ENCODE peak calls at places on chromosomes 2 and 18, in eight cellular contexts. O is A549, V is HepG2, U is HCT116, X is esophagus squamous epithelium, Z is ovary, W is thyroid gland, F is uterus. B is an unnamed sample.

GRCh38 chr2:58341047-58341446 is 99.9 kb upstream of the FANCL start:
- DNase-seq in O (no peak), V (peak), U (no peak), X (no peak), Z (no peak), W (no peak), F (no peak), B (no peak)

GRCh38 chr2:85309699-85310321 is 18.0 kb downstream of the TGOLN2 start:
- DNase-seq in O (no peak), V (no peak), U (no peak), X (no peak), Z (peak), W (no peak), F (peak), B (no peak)

GRCh38 chr2:3154694-3155093 is 222.9 kb downstream of the EIPR1 start:
- DNase-seq in O (no peak), V (no peak), U (no peak), X (no peak), Z (no peak), W (no peak), F (no peak), B (no peak)

GRCh38 chr2:23367760-23368159 is 17.2 kb upstream of the KLHL29 start:
- DNase-seq in O (no peak), V (no peak), U (no peak), X (no peak), Z (no peak), W (no peak), F (no peak), B (no peak)

GRCh38 chr18:3427944-3428343 is 22.0 kb upstream of the TGIF1 start:
- DNase-seq in O (no peak), V (no peak), U (no peak), X (no peak), Z (no peak), W (no peak), F (no peak), B (no peak)

GRCh38 chr18:34222396-34223163 is 2.1 kb downstream of the NOL4 start:
- DNase-seq in O (no peak), V (no peak), U (no peak), X (no peak), Z (no peak), W (peak), F (no peak), B (peak)

GRCh38 chr2:121778736-121779487 is 23.5 kb downstream of the TSN start:
- DNase-seq in O (no peak), V (peak), U (no peak), X (no peak), Z (no peak), W (no peak), F (no peak), B (no peak)

GRCh38 chr2:105337122-105338019 is at the start of gene C2orf49:
- DNase-seq in O (peak), V (peak), U (peak), X (peak), Z (peak), W (peak), F (peak), B (peak)

GRCh38 chr2:233705911-233706506 is 6.7 kb upstream of the UGT1A5 start:
- DNase-seq in O (no peak), V (no peak), U (no peak), X (no peak), Z (no peak), W (peak), F (no peak), B (peak)

GRCh38 chr2:74031203-74031602 is 46.5 kb downstream of the TET3 start:
- DNase-seq in O (no peak), V (no peak), U (no peak), X (no peak), Z (no peak), W (no peak), F (no peak), B (no peak)

GRCh38 chr2:21819475-21819874 is 695.7 kb downstream of the TDRD15 start:
- DNase-seq in O (no peak), V (no peak), U (no peak), X (no peak), Z (no peak), W (no peak), F (no peak), B (no peak)

GRCh38 chr2:120388222-120389035 is 42.5 kb downstream of the INHBB start:
- DNase-seq in O (no peak), V (no peak), U (no peak), X (no peak), Z (no peak), W (no peak), F (peak), B (peak)

GRCh38 chr2:174606336-174606735 is 8.7 kb upstream of the WIPF1 start:
- DNase-seq in O (peak), V (no peak), U (no peak), X (no peak), Z (no peak), W (peak), F (no peak), B (no peak)

GRCh38 chr2:981759-982158 is 31.1 kb downstream of the SNTG2 start:
- DNase-seq in O (no peak), V (no peak), U (no peak), X (no peak), Z (no peak), W (no peak), F (no peak), B (no peak)

GRCh38 chr2:43484323-43484930 is 111.4 kb downstream of the THADA start:
- DNase-seq in O (peak), V (peak), U (peak), X (no peak), Z (no peak), W (no peak), F (no peak), B (no peak)

GRCh38 chr2:233199870-233200269 is 51.6 kb upstream of the ATG16L1 start:
- DNase-seq in O (no peak), V (no peak), U (no peak), X (no peak), Z (no peak), W (no peak), F (no peak), B (no peak)

GRCh38 chr2:75403991-75404428 is 156.7 kb downstream of the EVA1A start:
- DNase-seq in O (peak), V (peak), U (peak), X (no peak), Z (no peak), W (no peak), F (no peak), B (no peak)

GRCh38 chr2:214549946-214550345 is 139.1 kb downstream of the VWC2L start:
- DNase-seq in O (no peak), V (no peak), U (no peak), X (no peak), Z (no peak), W (no peak), F (no peak), B (no peak)

GRCh38 chr2:103123516-103123915 is 361.7 kb downstream of the TMEM182 start:
- DNase-seq in O (no peak), V (no peak), U (no peak), X (no peak), Z (no peak), W (no peak), F (no peak), B (no peak)

GRCh38 chr2:37389984-37390765 is 45.7 kb downstream of the QPCT start:
- DNase-seq in O (peak), V (peak), U (peak), X (no peak), Z (no peak), W (no peak), F (peak), B (no peak)

GRCh38 chr2:17318013-17318412 is 200.2 kb downstream of the RAD51AP2 start:
- DNase-seq in O (no peak), V (no peak), U (no peak), X (no peak), Z (no peak), W (no peak), F (no peak), B (no peak)

GRCh38 chr2:209162129-209162528 is 261.7 kb upstream of the MAP2 start:
- DNase-seq in O (no peak), V (no peak), U (no peak), X (no peak), Z (no peak), W (no peak), F (no peak), B (no peak)

GRCh38 chr18:9949861-9950260 is 36.0 kb downstream of the VAPA start:
- DNase-seq in O (no peak), V (peak), U (no peak), X (no peak), Z (no peak), W (no peak), F (no peak), B (no peak)

GRCh38 chr2:40255118-40255517 is 196.8 kb downstream of the SLC8A1 start:
- DNase-seq in O (no peak), V (no peak), U (no peak), X (no peak), Z (no peak), W (no peak), F (no peak), B (no peak)

GRCh38 chr2:186308347-186308746 is 177.7 kb upstream of the ZC3H15 start:
- DNase-seq in O (no peak), V (peak), U (no peak), X (no peak), Z (no peak), W (no peak), F (no peak), B (no peak)

GRCh38 chr2:104769096-104769495 is 84.8 kb upstream of the POU3F3 start:
- DNase-seq in O (no peak), V (no peak), U (no peak), X (no peak), Z (no peak), W (no peak), F (no peak), B (no peak)

GRCh38 chr2:12719400-12720104 is 2.8 kb downstream of the TRIB2 start:
- DNase-seq in O (no peak), V (no peak), U (no peak), X (no peak), Z (no peak), W (no peak), F (no peak), B (no peak)

GRCh38 chr2:120177011-120177621 is 46.1 kb downstream of the TMEM185B start:
- DNase-seq in O (no peak), V (no peak), U (no peak), X (no peak), Z (no peak), W (no peak), F (no peak), B (peak)

GRCh38 chr18:32468147-32468845 is 2.4 kb downstream of the GAREM1 start:
- DNase-seq in O (no peak), V (no peak), U (no peak), X (no peak), Z (no peak), W (no peak), F (no peak), B (no peak)

GRCh38 chr18:47930844-47931706 is 616 bp upstream of the SMAD2 start:
- DNase-seq in O (peak), V (peak), U (peak), X (peak), Z (peak), W (peak), F (peak), B (peak)

GRCh38 chr18:47932170-47932569 is 1.7 kb upstream of the SMAD2 start:
- DNase-seq in O (no peak), V (no peak), U (no peak), X (no peak), Z (no peak), W (no peak), F (no peak), B (no peak)

GRCh38 chr18:47930086-47930843 is at the start of gene SMAD2:
- DNase-seq in O (peak), V (peak), U (peak), X (peak), Z (peak), W (peak), F (peak), B (peak)

GRCh38 chr18:47932603-47933002 is 2.1 kb upstream of the SMAD2 start:
- DNase-seq in O (no peak), V (no peak), U (no peak), X (no peak), Z (no peak), W (peak), F (no peak), B (no peak)

DNA sequence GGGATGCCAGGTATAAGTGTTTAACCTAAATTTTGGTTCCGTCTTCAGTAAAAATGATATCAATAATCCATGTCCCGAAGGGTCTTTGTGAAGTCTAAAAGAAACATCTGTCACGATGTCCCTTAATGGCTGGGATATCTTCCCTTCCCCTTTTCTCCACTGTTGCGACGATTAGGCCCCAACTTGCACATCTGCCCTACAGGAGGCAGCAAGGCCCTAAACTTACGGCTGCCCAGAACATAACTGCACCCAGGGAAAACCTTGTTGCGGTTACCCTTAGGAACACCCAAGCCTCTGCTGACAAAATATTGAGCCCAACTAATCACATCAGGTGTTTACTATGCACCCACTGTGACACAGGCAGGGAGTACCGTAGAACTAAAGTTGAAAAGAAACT is 1.2 kb upstream of the SMAD2 start:
- DNase-seq in O (no peak), V (no peak), U (no peak), X (no peak), Z (peak), W (no peak), F (no peak), B (no peak)
- TF ChIP-seq CTCF in O (peak), V (peak), U (no peak), X (peak), Z (no peak), W (no peak), F (no peak), B (no peak)

DNA sequence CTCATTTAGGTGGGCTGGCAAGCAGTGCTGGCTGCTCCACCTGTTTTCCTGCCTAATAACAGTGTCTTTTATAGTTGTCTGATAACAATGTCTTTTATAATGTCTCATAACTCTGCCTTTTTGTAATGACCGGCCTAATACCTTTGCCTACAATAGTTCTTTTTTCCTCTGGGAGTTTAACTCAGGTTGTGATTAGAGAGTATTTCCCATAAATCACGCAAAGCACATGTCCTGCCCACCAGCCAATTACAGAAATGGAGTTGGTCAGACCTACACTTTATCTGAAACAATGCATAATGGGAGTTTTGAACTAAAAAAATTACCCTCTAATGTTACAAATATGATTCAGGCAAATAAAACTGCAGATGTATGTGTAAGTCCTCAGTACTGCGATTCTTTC is 147.1 kb downstream of the AGAP1 start:
- DNase-seq in O (no peak), V (no peak), U (no peak), X (no peak), Z (no peak), W (no peak), F (no peak), B (no peak)
- TF ChIP-seq POLR2A in O (no peak), V (no peak), U (no peak), X (no peak), Z (no peak), W (no peak), F (no peak), B (no peak)

GRCh38 chr18:60466671-60467070 is 94.1 kb upstream of the MC4R start:
- DNase-seq in O (no peak), V (no peak), U (no peak), X (no peak), Z (no peak), W (no peak), F (no peak), B (no peak)

GRCh38 chr18:60471652-60472051 is 99.1 kb upstream of the MC4R start:
- DNase-seq in O (no peak), V (no peak), U (no peak), X (no peak), Z (no peak), W (no peak), F (no peak), B (no peak)

GRCh38 chr18:60469396-60469795 is 96.8 kb upstream of the MC4R start:
- DNase-seq in O (no peak), V (no peak), U (no peak), X (no peak), Z (no peak), W (no peak), F (no peak), B (no peak)
- H3K4me3 ChIP-seq in O (no peak), V (no peak), U (no peak), X (no peak), Z (no peak), W (no peak), F (no peak), B (no peak)

GRCh38 chr2:218226903-218227302 is 9.9 kb downstream of the ARPC2 start:
- DNase-seq in O (no peak), V (no peak), U (no peak), X (no peak), Z (no peak), W (no peak), F (no peak), B (no peak)
- TF ChIP-seq CTCF in O (no peak), V (no peak), U (no peak), X (no peak), Z (no peak), W (no peak), F (no peak), B (no peak)

GRCh38 chr2:216142540-216142939 is 33.4 kb downstream of the XRCC5 start:
- DNase-seq in O (no peak), V (no peak), U (no peak), X (no peak), Z (no peak), W (no peak), F (no peak), B (no peak)

GRCh38 chr2:216147172-216148131 is 38.3 kb downstream of the XRCC5 start:
- DNase-seq in O (no peak), V (no peak), U (no peak), X (no peak), Z (no peak), W (no peak), F (no peak), B (no peak)

GRCh38 chr2:216146573-216146972 is 37.4 kb downstream of the XRCC5 start:
- DNase-seq in O (no peak), V (no peak), U (no peak), X (no peak), Z (no peak), W (no peak), F (no peak), B (no peak)

GRCh38 chr2:216144372-216144771 is 35.2 kb downstream of the XRCC5 start:
- DNase-seq in O (no peak), V (no peak), U (no peak), X (no peak), Z (no peak), W (no peak), F (no peak), B (no peak)

GRCh38 chr2:216144857-216145256 is 35.7 kb downstream of the XRCC5 start:
- DNase-seq in O (no peak), V (no peak), U (no peak), X (no peak), Z (no peak), W (no peak), F (no peak), B (no peak)
- TF ChIP-seq POLR2A in O (no peak), V (no peak), U (no peak), X (no peak), Z (no peak), W (no peak), F (no peak), B (no peak)

GRCh38 chr2:47173986-47174730 is 19.1 kb upstream of the STPG4 start:
- DNase-seq in O (no peak), V (no peak), U (no peak), X (no peak), Z (no peak), W (peak), F (no peak), B (no peak)
- H3K4me3 ChIP-seq in O (peak), V (peak), U (peak), X (peak), Z (peak), W (peak), F (peak), B (no peak)

B was measured in lower leg skin.